ENCODE peak calls at places on chromosomes 4 and X, in six cellular contexts. F is GM12878, O is HCT116, H is H1, K is HepG2, C is K562. Y is an unnamed sample.

GRCh38 chr4:62194342-62194741 is 994.2 kb downstream of the ADGRL3 start:
- DNase-seq in F (no peak), O (no peak), H (no peak), K (no peak), C (no peak), Y (no peak)

GRCh38 chr4:70943115-70943514 is 40.9 kb downstream of the MOB1B start:
- DNase-seq in F (no peak), O (no peak), H (no peak), K (no peak), C (no peak), Y (no peak)

GRCh38 chr4:95151255-95151654 is 393.5 kb downstream of the BMPR1B start:
- DNase-seq in F (no peak), O (no peak), H (no peak), K (no peak), C (no peak), Y (no peak)

GRCh38 chr4:88672987-88673386 is 24.6 kb downstream of the NAP1L5 start:
- DNase-seq in F (no peak), O (no peak), H (peak; percentile 55), K (peak; percentile 28), C (peak; percentile 66), Y (peak; percentile 15)

GRCh38 chr4:48047896-48048295 is 31.3 kb downstream of the NIPAL1 start:
- DNase-seq in F (no peak), O (no peak), H (no peak), K (no peak), C (no peak), Y (no peak)

GRCh38 chr4:30721353-30722091 is 1.4 kb downstream of the PCDH7 start:
- DNase-seq in F (no peak), O (no peak), H (peak; percentile 76), K (no peak), C (no peak), Y (no peak)

GRCh38 chr4:132269303-132269990 is 879.6 kb upstream of the PCDH10 start:
- DNase-seq in F (no peak), O (no peak), H (no peak), K (no peak), C (no peak), Y (no peak)

GRCh38 chrX:68822641-68823410 is 6.0 kb upstream of the EFNB1 start:
- DNase-seq in F (no peak), O (peak; percentile 23), H (no peak), K (peak; percentile 28), C (peak; percentile 46), Y (peak; percentile 76)

GRCh38 chr4:48307528-48307927 is 33.8 kb upstream of the SLAIN2 start:
- DNase-seq in F (no peak), O (no peak), H (no peak), K (no peak), C (no peak), Y (no peak)

GRCh38 chr4:85803846-85804245 is 328.9 kb downstream of the ARHGAP24 start:
- DNase-seq in F (no peak), O (no peak), H (no peak), K (no peak), C (no peak), Y (no peak)

GRCh38 chrX:152901816-152902501 is 4.1 kb downstream of the ZNF185 start:
- DNase-seq in F (no peak), O (no peak), H (no peak), K (no peak), C (no peak), Y (no peak)

GRCh38 chrX:152903589-152903988 is 5.7 kb downstream of the ZNF185 start:
- DNase-seq in F (no peak), O (no peak), H (no peak), K (no peak), C (no peak), Y (no peak)

GRCh38 chrX:152905081-152905420 is 7.2 kb downstream of the ZNF185 start:
- DNase-seq in F (no peak), O (no peak), H (no peak), K (no peak), C (no peak), Y (no peak)

GRCh38 chrX:152902502-152902820 is 4.6 kb downstream of the ZNF185 start:
- DNase-seq in F (no peak), O (no peak), H (no peak), K (no peak), C (no peak), Y (no peak)

GRCh38 chrX:152904151-152905080 is 6.5 kb downstream of the ZNF185 start:
- DNase-seq in F (no peak), O (no peak), H (peak; percentile 77), K (no peak), C (peak; percentile 62), Y (no peak)
- TF ChIP-seq ZNF274 in F (no peak), O (no peak), H (no peak), K (no peak), C (no peak), Y (no peak)

GRCh38 chr4:2062168-2062807 is 3.2 kb downstream of the NAT8L start:
- DNase-seq in F (no peak), O (no peak), H (no peak), K (no peak), C (no peak), Y (no peak)
- H3K27me3 ChIP-seq in F (peaks cover 3% of the 10 kb centered on the region), O (no peaks in the 10 kb centered on the region), H (peaks cover 37% of the 10 kb centered on the region), K (peaks cover 10% of the 10 kb centered on the region), C (no peaks in the 10 kb centered on the region), Y (peaks cover 12% of the 10 kb centered on the region)

DNA sequence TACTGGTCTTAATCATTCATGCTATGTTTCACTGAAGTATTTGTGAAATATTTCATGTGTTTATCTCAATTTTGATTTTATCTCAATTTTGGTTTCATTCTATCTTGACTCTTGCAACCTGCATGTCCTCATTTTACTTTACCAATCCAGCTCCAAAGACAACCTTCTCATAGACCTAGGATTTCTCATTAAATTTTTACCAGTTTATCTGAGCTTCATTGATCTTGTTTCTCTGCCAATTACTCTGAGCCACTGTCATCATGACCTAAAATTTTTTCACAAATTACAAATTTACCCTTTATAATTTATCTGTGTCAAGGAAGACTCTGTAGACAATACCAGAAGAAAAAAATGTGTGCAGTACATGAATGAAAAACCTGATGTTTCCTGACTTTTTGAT is 18.6 kb upstream of the UGT2B17 start:
- DNase-seq in F (no peak), O (no peak), H (no peak), K (no peak), C (no peak), Y (no peak)
- TF ChIP-seq ZNF274 in F (no peak), O (no peak), H (no peak), K (no peak), C (no peak), Y (no peak)

GRCh38 chrX:145190801-145191389 is 56.4 kb upstream of the SPANXN1 start:
- DNase-seq in F (no peak), O (no peak), H (no peak), K (peak; percentile 0), C (peak; percentile 1), Y (no peak)
- H3K27me3 ChIP-seq in F (no peaks in the 10 kb centered on the region), O (no peaks in the 10 kb centered on the region), H (no peaks in the 10 kb centered on the region), K (no peaks in the 10 kb centered on the region), C (no peaks in the 10 kb centered on the region), Y (no peaks in the 10 kb centered on the region)

GRCh38 chr4:72911316-72911715 is 158.2 kb downstream of the COX18 start:
- DNase-seq in F (no peak), O (no peak), H (no peak), K (no peak), C (no peak), Y (no peak)

DNA sequence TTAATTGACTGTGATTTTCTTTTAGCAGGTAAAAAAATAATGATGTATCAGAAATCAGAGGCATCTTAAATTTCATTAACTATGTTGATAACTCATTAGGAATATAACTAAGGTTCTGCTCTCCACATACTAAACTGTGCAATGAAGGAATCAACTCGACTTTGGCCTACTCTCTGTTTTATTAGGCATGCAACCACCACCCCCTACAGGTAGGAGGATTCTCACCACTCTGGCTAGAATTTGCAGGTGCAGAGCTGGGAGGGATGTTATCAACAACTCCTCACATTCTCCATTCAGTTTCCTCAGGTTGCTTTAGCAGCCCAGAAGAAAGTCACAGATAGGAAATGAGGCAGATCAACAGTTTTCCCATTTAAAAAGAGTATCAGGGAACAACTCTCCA is 160.1 kb downstream of the COX18 start:
- DNase-seq in F (no peak), O (no peak), H (peak; percentile 57), K (peak; percentile 10), C (peak; percentile 27), Y (peak; percentile 15)
- TF ChIP-seq ZNF274 in F (no peak), O (no peak), H (no peak), K (no peak), C (no peak), Y (no peak)

Y was measured in NT2/D1.